ENCODE peak calls at places on chromosomes 1 and 21, in eight cellular contexts. E is GM23338; R is stomach; H is prostate gland; N is mammary epithelial cell; B is pancreas; M is CD8-positive, alpha-beta T cell; W is K562. Q is an unnamed sample.

GRCh38 chr1:238753205-238753720 is 633.1 kb upstream of the CHRM3 start:
- DNase-seq in N (peak; percentile 7), E (peak; percentile 40), W (no peak), H (no peak), B (no peak), M (no peak), R (no peak), Q (no peak)

GRCh38 chr21:44018813-44019567 is 6.9 kb downstream of the TRAPPC10 start:
- DNase-seq in B (no peak), E (no peak), N (no peak), R (no peak), H (no peak), W (peak; percentile 60), M (peak; percentile 21), Q (no peak)

GRCh38 chr1:192914092-192914491 is 105.3 kb downstream of the RGS2 start:
- DNase-seq in B (no peak), E (no peak), H (no peak), R (no peak), N (no peak), W (no peak), M (no peak), Q (no peak)

GRCh38 chr1:22704440-22705067 is 6.1 kb upstream of the EPHB2 start:
- DNase-seq in E (peak; percentile 90), W (peak; percentile 87), M (peak; percentile 69), H (peak; percentile 85), R (peak; percentile 85), B (peak; percentile 90), N (peak; percentile 68), Q (peak; percentile 84)

GRCh38 chr1:116075981-116076380 is 35.2 kb upstream of the MAB21L3 start:
- DNase-seq in N (peak; percentile 12), B (no peak), R (no peak), M (no peak), W (no peak), H (no peak), E (no peak), Q (no peak)

GRCh38 chr1:117032661-117033060 is 27.5 kb upstream of the TTF2 start:
- DNase-seq in H (no peak), B (no peak), R (no peak), N (no peak), W (no peak), E (no peak), M (no peak), Q (no peak)

GRCh38 chr1:167439301-167439988 is 78.9 kb downstream of the CD247 start:
- DNase-seq in R (no peak), W (peak; percentile 56), H (no peak), M (peak; percentile 41), N (peak; percentile 36), B (no peak), E (peak; percentile 85), Q (no peak)

GRCh38 chr21:35249636-35250035 is 200.5 kb upstream of the RUNX1 start:
- DNase-seq in R (no peak), W (no peak), M (no peak), E (no peak), B (no peak), H (peak; percentile 64), N (peak; percentile 83), Q (no peak)

GRCh38 chr1:113784104-113784779 is 25.0 kb upstream of the PHTF1 start:
- DNase-seq in N (peak; percentile 20), R (no peak), E (no peak), H (no peak), M (no peak), W (no peak), B (no peak), Q (no peak)

GRCh38 chr1:34867421-34867820 is 7.9 kb upstream of the SMIM12 start:
- DNase-seq in B (no peak), W (no peak), R (no peak), M (no peak), E (no peak), N (no peak), H (no peak), Q (no peak)

GRCh38 chr1:180887841-180888240 is 24.9 kb upstream of the KIAA1614 start:
- DNase-seq in N (no peak), M (no peak), B (no peak), H (no peak), W (no peak), E (no peak), R (no peak), Q (no peak)

GRCh38 chr1:203669739-203670138 is 43.1 kb downstream of the ATP2B4 start:
- DNase-seq in N (peak; percentile 93), W (no peak), B (no peak), E (no peak), H (no peak), R (no peak), M (no peak), Q (no peak)

GRCh38 chr1:92961896-92962752 is 862 bp upstream of the DIPK1A start:
- DNase-seq in M (peak; percentile 65), R (peak; percentile 33), B (peak; percentile 69), E (peak; percentile 78), H (no peak), W (no peak), N (peak; percentile 83), Q (peak; percentile 41)

GRCh38 chr1:91123319-91123718 is 101.5 kb upstream of the ZNF644 start:
- DNase-seq in R (no peak), E (peak; percentile 31), M (no peak), H (no peak), W (no peak), N (no peak), B (no peak), Q (no peak)

GRCh38 chr1:27397106-27397505 is 4.7 kb downstream of the GPR3 start:
- DNase-seq in R (no peak), E (peak; percentile 48), M (no peak), B (no peak), W (peak; percentile 50), N (no peak), H (no peak), Q (no peak)

GRCh38 chr1:70895531-70895930 is 152.1 kb downstream of the PTGER3 start:
- DNase-seq in R (no peak), W (no peak), M (no peak), B (no peak), E (no peak), N (no peak), H (no peak), Q (no peak)

GRCh38 chr1:41695118-41695517 is 210.6 kb upstream of the EDN2 start:
- DNase-seq in R (peak; percentile 52), N (no peak), H (peak; percentile 50), W (no peak), E (no peak), B (no peak), M (no peak), Q (no peak)

DNA sequence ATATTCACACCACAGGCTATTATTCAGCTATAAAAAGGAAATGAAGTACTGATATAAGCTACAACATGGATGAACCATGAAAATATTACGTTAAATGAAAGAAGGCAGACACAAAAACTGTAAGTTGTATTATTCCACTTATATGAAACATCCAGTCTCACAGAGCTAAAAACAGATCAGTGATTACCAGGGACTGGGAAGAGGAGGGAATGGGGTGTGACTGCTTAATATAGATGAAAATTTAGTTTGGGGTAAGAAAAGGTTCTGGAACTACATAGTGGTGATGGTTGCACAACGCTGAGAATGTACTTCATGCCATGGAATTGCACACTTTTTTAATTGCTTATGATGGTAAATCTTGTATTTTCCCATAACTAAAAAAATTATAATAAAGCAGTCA is 19.5 kb downstream of the GPBP1L1 start:
- DNase-seq in B (no peak), M (no peak), N (no peak), H (no peak), W (no peak), E (no peak), R (no peak), Q (no peak)
- H3K4me1 ChIP-seq in B (no peaks in the 10 kb centered on the region), M (peaks cover 15% of the 10 kb centered on the region), N (peaks cover 2% of the 10 kb centered on the region), H (no peaks in the 10 kb centered on the region), W (peaks cover 2% of the 10 kb centered on the region), E (no peaks in the 10 kb centered on the region), R (peaks cover 22% of the 10 kb centered on the region), Q (peaks cover 22% of the 10 kb centered on the region)

GRCh38 chr21:45267390-45267760 is 20.3 kb downstream of the POFUT2 start:
- DNase-seq in W (no peak), B (no peak), N (no peak), H (no peak), M (no peak), E (no peak), R (peak; percentile 5), Q (no peak)

GRCh38 chr21:45269861-45270260 is 17.8 kb downstream of the POFUT2 start:
- DNase-seq in B (peak; percentile 49), R (peak; percentile 11), N (no peak), E (no peak), W (no peak), H (no peak), M (no peak), Q (no peak)

GRCh38 chr21:45265721-45266517 is 21.8 kb downstream of the POFUT2 start:
- DNase-seq in W (no peak), R (peak; percentile 22), M (no peak), H (no peak), N (no peak), E (no peak), B (peak; percentile 63), Q (no peak)

GRCh38 chr21:45266518-45267389 is 20.9 kb downstream of the POFUT2 start:
- DNase-seq in E (no peak), W (no peak), N (no peak), R (peak; percentile 29), M (peak; percentile 55), H (no peak), B (no peak), Q (no peak)

GRCh38 chr21:45270306-45270821 is 17.3 kb downstream of the POFUT2 start:
- DNase-seq in E (peak; percentile 60), M (no peak), H (no peak), B (peak; percentile 21), R (peak; percentile 21), N (no peak), W (no peak), Q (no peak)
- H3K36me3 ChIP-seq in E (peaks cover 30% of the 10 kb centered on the region), M (peaks cover 18% of the 10 kb centered on the region), H (peaks cover 10% of the 10 kb centered on the region), B (no peaks in the 10 kb centered on the region), R (peaks cover 60% of the 10 kb centered on the region), N (peaks cover 16% of the 10 kb centered on the region), W (peaks cover 45% of the 10 kb centered on the region), Q (peaks cover 34% of the 10 kb centered on the region)

DNA sequence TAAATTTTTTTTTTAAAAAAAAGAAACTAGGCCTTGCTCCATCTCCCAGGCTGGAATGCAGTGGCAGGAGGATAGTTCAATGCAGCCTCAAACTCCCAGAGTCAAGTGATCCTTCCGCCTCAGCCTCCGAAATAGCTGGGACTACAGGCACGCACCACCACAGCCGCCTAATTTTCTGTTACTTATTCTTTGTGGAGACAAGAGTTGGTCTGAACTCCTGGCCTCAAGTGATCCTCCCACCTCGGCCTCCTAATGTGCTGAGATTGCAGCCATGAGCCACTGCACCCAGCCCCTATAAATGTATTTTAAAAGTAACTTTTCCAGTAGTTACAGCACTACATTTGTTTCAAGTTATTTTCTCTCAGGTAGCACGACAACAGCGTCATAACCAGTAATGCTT is 2.3 kb downstream of the BRWD1 start:
- DNase-seq in B (no peak), R (no peak), N (no peak), M (no peak), E (no peak), W (no peak), H (no peak), Q (no peak)
- H3K4me3 ChIP-seq in B (no peak overlapping the region), R (no peak overlapping the region), N (no peak overlapping the region), M (no peak overlapping the region), E (no peak overlapping the region), W (no peak overlapping the region), H (no peak overlapping the region), Q (no peak overlapping the region)

DNA sequence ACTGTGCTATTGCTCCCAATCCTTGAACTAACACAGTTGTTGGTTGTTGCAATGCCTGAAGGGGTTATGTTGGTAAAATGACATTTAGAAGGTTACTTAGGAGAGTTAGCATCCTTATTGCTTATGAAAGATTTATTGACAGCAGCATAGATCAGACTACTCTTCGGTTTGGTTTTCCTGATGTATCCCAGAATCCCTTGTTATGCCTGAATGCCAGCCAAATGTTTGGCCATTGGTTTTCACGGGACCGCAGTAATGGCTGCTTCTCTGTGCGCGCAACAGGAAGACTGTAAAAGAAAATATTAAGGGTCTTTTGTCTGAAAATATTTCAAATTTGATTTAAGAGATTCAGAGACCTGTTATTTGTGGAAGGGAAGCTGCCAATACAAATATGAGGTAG is 8.2 kb downstream of the NFIA start:
- DNase-seq in W (no peak), B (no peak), R (no peak), M (no peak), H (no peak), E (no peak), N (no peak), Q (no peak)
- H3K4me1 ChIP-seq in W (no peaks in the 10 kb centered on the region), B (peaks cover 39% of the 10 kb centered on the region), R (peaks cover 13% of the 10 kb centered on the region), M (no peaks in the 10 kb centered on the region), H (no peaks in the 10 kb centered on the region), E (peaks cover 14% of the 10 kb centered on the region), N (peaks cover 11% of the 10 kb centered on the region), Q (peaks cover 20% of the 10 kb centered on the region)

Q was measured in lung.